ENCODE peak calls at places on chromosomes 5 and 9, in five cellular contexts. G is body of pancreas, L is cardiac muscle cell, X is fibroblast of lung, P is esophagus muscularis mucosa. F is an unnamed sample.

GRCh38 chr5:57334475-57334874 is 148.1 kb downstream of the ACTBL2 start:
- DNase-seq in G (no peak), L (no peak), X (no peak), P (no peak), F (no peak)

GRCh38 chr9:2859776-2860379 is 16.0 kb upstream of the PUM3 start:
- DNase-seq in G (peak; percentile 69), L (peak; percentile 81), X (peak; percentile 62), P (peak; percentile 83), F (no peak)

GRCh38 chr5:32173394-32174010 is 617 bp downstream of the GOLPH3 start:
- DNase-seq in G (peak; percentile 80), L (peak; percentile 67), X (peak; percentile 78), P (no peak), F (no peak)

GRCh38 chr5:164998142-164998541 is 1492.7 kb downstream of the MAT2B start:
- DNase-seq in G (no peak), L (no peak), X (no peak), P (no peak), F (no peak)

GRCh38 chr9:84955971-84956370 is 286.4 kb downstream of the NTRK2 start:
- DNase-seq in G (no peak), L (no peak), X (no peak), P (no peak), F (no peak)

GRCh38 chr9:135082536-135082935 is 4.9 kb upstream of the OLFM1 start:
- DNase-seq in G (no peak), L (no peak), X (no peak), P (no peak), F (no peak)

GRCh38 chr9:131678499-131679111 is 61.3 kb downstream of the RAPGEF1 start:
- DNase-seq in G (peak; percentile 79), L (peak; percentile 73), X (peak; percentile 96), P (peak; percentile 93), F (peak; percentile 98)

GRCh38 chr9:136578915-136579637 is 33.2 kb upstream of the NOTCH1 start:
- DNase-seq in G (no peak), L (peak; percentile 43), X (no peak), P (no peak), F (no peak)

GRCh38 chr9:133188006-133188842 is 20.8 kb downstream of the OBP2B start:
- DNase-seq in G (peak; percentile 23), L (peak; percentile 62), X (no peak), P (no peak), F (no peak)

GRCh38 chr9:113638916-113639315 is 175.4 kb downstream of the RGS3 start:
- DNase-seq in G (no peak), L (no peak), X (no peak), P (no peak), F (no peak)

GRCh38 chr5:123035320-123035949 is 1.1 kb downstream of the PPIC start:
- DNase-seq in G (peak; percentile 49), L (peak; percentile 64), X (peak; percentile 36), P (no peak), F (no peak)

GRCh38 chr5:150161242-150162141 is 5.1 kb upstream of the CDX1 start:
- DNase-seq in G (peak; percentile 73), L (peak; percentile 83), X (peak; percentile 68), P (peak; percentile 97), F (no peak)

GRCh38 chr9:114503009-114503408 is 2.3 kb downstream of the WHRN start:
- DNase-seq in G (peak; percentile 34), L (no peak), X (no peak), P (no peak), F (no peak)

GRCh38 chr5:17305964-17306725 is 88.7 kb downstream of the BASP1 start:
- DNase-seq in G (peak; percentile 77), L (no peak), X (peak; percentile 86), P (no peak), F (no peak)

GRCh38 chr5:122120493-122120892 is 8.9 kb upstream of the ZNF474 start:
- DNase-seq in G (no peak), L (no peak), X (no peak), P (no peak), F (no peak)

GRCh38 chr5:111493031-111493430 is 19.3 kb downstream of the STARD4 start:
- DNase-seq in G (no peak), L (no peak), X (no peak), P (no peak), F (no peak)

GRCh38 chr5:40495172-40495699 is 184.5 kb upstream of the PTGER4 start:
- DNase-seq in G (no peak), L (no peak), X (no peak), P (no peak), F (no peak)

GRCh38 chr9:69030851-69031645 is 4.5 kb upstream of the FXN start:
- DNase-seq in G (no peak), L (no peak), X (no peak), P (no peak), F (no peak)

GRCh38 chr9:131275332-131276106 is 791 bp downstream of the FAM78A start:
- DNase-seq in G (no peak), L (peak; percentile 76), X (no peak), P (no peak), F (no peak)

GRCh38 chr9:134130503-134131375 is 5.1 kb upstream of the WDR5 start:
- DNase-seq in G (peak; percentile 92), L (peak; percentile 10), X (peak; percentile 27), P (no peak), F (no peak)

GRCh38 chr9:98333703-98334582 is 78.5 kb upstream of the TBC1D2 start:
- DNase-seq in G (no peak), L (no peak), X (peak; percentile 87), P (no peak), F (no peak)

GRCh38 chr5:126464016-126464415 is 40.8 kb downstream of the GRAMD2B start:
- DNase-seq in G (no peak), L (no peak), X (no peak), P (no peak), F (no peak)

GRCh38 chr5:59125961-59126360 is 543.1 kb downstream of the RAB3C start:
- DNase-seq in G (no peak), L (no peak), X (peak; percentile 41), P (no peak), F (no peak)

GRCh38 chr5:131163315-131164119 is 1.5 kb downstream of the HINT1 start:
- DNase-seq in G (no peak), L (no peak), X (peak; percentile 48), P (no peak), F (no peak)

GRCh38 chr5:132737982-132738770 is 830 bp upstream of the KIF3A start:
- DNase-seq in G (peak; percentile 13), L (no peak), X (no peak), P (no peak), F (no peak)

GRCh38 chr9:70392189-70392588 is 22.3 kb downstream of the KLF9 start:
- DNase-seq in G (no peak), L (no peak), X (peak; percentile 28), P (no peak), F (no peak)
- TF ChIP-seq CTCF in G (peak; percentile 13), L (peak; percentile 32), X (peak; percentile 35), P (peak; percentile 6), F (no peak)

DNA sequence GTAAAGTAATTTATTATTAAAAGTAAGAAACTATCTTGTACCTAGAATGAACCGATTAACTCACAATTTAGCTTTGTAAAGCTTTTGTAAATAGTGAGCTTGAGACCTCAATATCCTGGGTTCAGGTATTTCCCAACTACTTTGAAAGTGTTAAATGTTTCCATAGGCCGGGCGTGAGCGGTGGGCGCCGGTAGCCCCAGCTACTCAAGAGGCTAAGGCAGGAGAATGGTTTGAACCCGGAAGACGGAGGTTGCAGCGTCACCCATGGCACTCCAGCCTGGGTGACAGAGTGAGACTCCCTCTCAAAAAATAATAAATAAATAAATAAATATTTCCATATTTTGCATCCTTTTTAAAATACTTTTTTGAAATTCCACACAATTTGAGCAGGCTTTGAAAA is 1.5 kb upstream of the ANKH start:
- DNase-seq in G (no peak), L (no peak), X (no peak), P (no peak), F (no peak)
- H3K27ac ChIP-seq in G (no peak overlapping the region), L (no peak overlapping the region), X (no peak overlapping the region), P (peak overlapping the region; percentile 98), F (peak overlapping the region; percentile 96)

GRCh38 chr9:93673844-93674334 is 97.5 kb downstream of the PHF2 start:
- DNase-seq in G (no peak), L (no peak), X (no peak), P (no peak), F (no peak)
- TF ChIP-seq CTCF in G (no peak), L (no peak), X (no peak), P (no peak), F (no peak)

GRCh38 chr5:91214571-91214970 is 168.5 kb downstream of the ARRDC3 start:
- DNase-seq in G (no peak), L (no peak), X (no peak), P (no peak), F (no peak)
- H3K27ac ChIP-seq in G (no peak overlapping the region), L (no peak overlapping the region), X (no peak overlapping the region), P (no peak overlapping the region), F (no peak overlapping the region)

GRCh38 chr9:88676644-88677043 is 141.7 kb downstream of the NXNL2 start:
- DNase-seq in G (no peak), L (no peak), X (no peak), P (no peak), F (no peak)

GRCh38 chr9:88678008-88678407 is 143.0 kb downstream of the NXNL2 start:
- DNase-seq in G (no peak), L (no peak), X (no peak), P (peak; percentile 24), F (no peak)

GRCh38 chr9:88678431-88678830 is 143.5 kb downstream of the NXNL2 start:
- DNase-seq in G (no peak), L (no peak), X (no peak), P (peak; percentile 47), F (no peak)

DNA sequence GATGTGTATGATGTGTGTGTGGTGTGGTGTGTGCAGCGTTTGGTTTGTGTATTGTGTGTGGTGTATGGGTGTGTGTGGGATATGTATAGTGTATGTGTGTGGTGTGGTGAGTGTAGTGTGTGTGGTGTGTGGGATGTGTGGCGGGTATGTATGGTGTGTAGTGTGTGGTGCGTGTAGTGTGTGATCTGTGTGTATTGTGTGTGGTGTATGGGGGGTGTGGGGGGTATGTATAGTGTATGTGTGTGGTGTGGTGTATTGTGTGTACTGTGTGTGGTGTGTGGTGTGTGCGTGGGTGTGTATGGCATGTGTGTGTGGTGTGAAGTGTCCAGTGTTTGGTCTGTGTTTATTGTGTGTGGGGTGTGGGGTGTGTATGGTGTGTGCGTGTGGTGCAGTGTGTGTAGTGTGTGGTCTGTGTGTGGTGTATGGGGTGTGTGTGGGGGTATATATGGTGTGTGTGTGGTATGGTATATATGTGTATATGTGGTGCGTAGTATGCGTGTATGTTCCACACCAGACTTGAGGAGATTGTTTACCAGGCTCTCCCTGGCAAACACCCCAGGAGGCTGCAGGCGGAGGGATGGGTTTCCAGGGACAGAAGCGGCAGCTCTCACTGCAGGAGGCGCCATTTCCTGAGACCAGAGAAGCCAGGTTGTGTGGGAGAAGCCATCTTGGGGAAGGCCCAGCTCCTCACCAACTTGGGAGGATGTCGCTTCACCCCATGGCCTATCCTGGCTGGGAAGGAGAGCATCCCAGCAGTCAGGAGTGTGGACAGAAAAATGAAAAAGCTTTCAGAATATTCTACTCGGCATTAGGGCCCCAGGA is 138.1 kb downstream of the NXNL2 start:
- DNase-seq in G (no peak), L (no peak), X (no peak), P (no peak), F (no peak)
- TF ChIP-seq CTCF in G (no peak), L (no peak), X (no peak), P (no peak), F (no peak)